ENCODE peak calls at places on chromosome 11, in five cellular contexts. One of them, this sample, is unnamed.

GRCh38 chr11:88827018-88827676 is 238.6 kb downstream of the GRM5 start:
- DNase-seq in CD8-positive, alpha-beta T cell: no peak
- DNase-seq in transverse colon: no peak
- DNase-seq in CD4-positive, alpha-beta memory T cell: no peak
- DNase-seq in brain microvascular endothelial cell: no peak
- DNase-seq in this sample: no peak

GRCh38 chr11:45319077-45319476 is 32.9 kb upstream of the SYT13 start:
- DNase-seq in CD8-positive, alpha-beta T cell: no peak
- DNase-seq in transverse colon: no peak
- DNase-seq in CD4-positive, alpha-beta memory T cell: no peak
- DNase-seq in brain microvascular endothelial cell: no peak
- DNase-seq in this sample: no peak

GRCh38 chr11:70381872-70382842 is 16.2 kb upstream of the CTTN start:
- DNase-seq in CD8-positive, alpha-beta T cell: no peak
- DNase-seq in transverse colon: no peak
- DNase-seq in CD4-positive, alpha-beta memory T cell: no peak
- DNase-seq in brain microvascular endothelial cell: peak
- DNase-seq in this sample: no peak

GRCh38 chr11:130042093-130042591 is 27.6 kb upstream of the APLP2 start:
- DNase-seq in CD8-positive, alpha-beta T cell: no peak
- DNase-seq in transverse colon: no peak
- DNase-seq in CD4-positive, alpha-beta memory T cell: no peak
- DNase-seq in brain microvascular endothelial cell: peak
- DNase-seq in this sample: no peak

GRCh38 chr11:2777871-2778629 is 78.3 kb upstream of the KCNQ1OT1 start:
- DNase-seq in CD8-positive, alpha-beta T cell: peak
- DNase-seq in transverse colon: no peak
- DNase-seq in CD4-positive, alpha-beta memory T cell: no peak
- DNase-seq in brain microvascular endothelial cell: no peak
- DNase-seq in this sample: peak

GRCh38 chr11:108593910-108594434 is 404 bp upstream of the EXPH5 start:
- DNase-seq in CD8-positive, alpha-beta T cell: no peak
- DNase-seq in transverse colon: no peak
- DNase-seq in CD4-positive, alpha-beta memory T cell: no peak
- DNase-seq in brain microvascular endothelial cell: no peak
- DNase-seq in this sample: no peak

GRCh38 chr11:86743223-86744118 is 56.9 kb upstream of the PRSS23 start:
- DNase-seq in CD8-positive, alpha-beta T cell: no peak
- DNase-seq in transverse colon: peak
- DNase-seq in CD4-positive, alpha-beta memory T cell: no peak
- DNase-seq in brain microvascular endothelial cell: peak
- DNase-seq in this sample: no peak

GRCh38 chr11:2694995-2695939 is 4.5 kb downstream of the KCNQ1OT1 start:
- DNase-seq in CD8-positive, alpha-beta T cell: no peak
- DNase-seq in transverse colon: no peak
- DNase-seq in CD4-positive, alpha-beta memory T cell: no peak
- DNase-seq in brain microvascular endothelial cell: no peak
- DNase-seq in this sample: no peak

GRCh38 chr11:83661491-83662350 is 375.6 kb upstream of the CCDC90B start:
- DNase-seq in CD8-positive, alpha-beta T cell: no peak
- DNase-seq in transverse colon: no peak
- DNase-seq in CD4-positive, alpha-beta memory T cell: no peak
- DNase-seq in brain microvascular endothelial cell: no peak
- DNase-seq in this sample: no peak

GRCh38 chr11:71206186-71206585 is 46.2 kb downstream of the SHANK2 start:
- DNase-seq in CD8-positive, alpha-beta T cell: no peak
- DNase-seq in transverse colon: peak
- DNase-seq in CD4-positive, alpha-beta memory T cell: no peak
- DNase-seq in brain microvascular endothelial cell: no peak
- DNase-seq in this sample: no peak

GRCh38 chr11:2375964-2376551 is 1.1 kb upstream of the CD81 start:
- DNase-seq in CD8-positive, alpha-beta T cell: no peak
- DNase-seq in transverse colon: no peak
- DNase-seq in CD4-positive, alpha-beta memory T cell: no peak
- DNase-seq in brain microvascular endothelial cell: no peak
- DNase-seq in this sample: no peak

GRCh38 chr11:120399312-120399711 is 63.1 kb downstream of the ARHGEF12 start:
- DNase-seq in CD8-positive, alpha-beta T cell: no peak
- DNase-seq in transverse colon: no peak
- DNase-seq in CD4-positive, alpha-beta memory T cell: no peak
- DNase-seq in brain microvascular endothelial cell: no peak
- DNase-seq in this sample: no peak
- H3K27ac ChIP-seq in CD8-positive, alpha-beta T cell: no peak
- H3K27ac ChIP-seq in transverse colon: no peak
- H3K27ac ChIP-seq in CD4-positive, alpha-beta memory T cell: no peak
- H3K27ac ChIP-seq in brain microvascular endothelial cell: no peak
- H3K27ac ChIP-seq in this sample: no peak

GRCh38 chr11:44036811-44037657 is 10.7 kb upstream of the ACCSL start:
- DNase-seq in CD8-positive, alpha-beta T cell: no peak
- DNase-seq in transverse colon: peak
- DNase-seq in CD4-positive, alpha-beta memory T cell: peak
- DNase-seq in brain microvascular endothelial cell: peak
- DNase-seq in this sample: peak
- H3K27ac ChIP-seq in CD8-positive, alpha-beta T cell: no peak
- H3K27ac ChIP-seq in transverse colon: no peak
- H3K27ac ChIP-seq in CD4-positive, alpha-beta memory T cell: no peak
- H3K27ac ChIP-seq in brain microvascular endothelial cell: no peak
- H3K27ac ChIP-seq in this sample: no peak

GRCh38 chr11:35608502-35608901 is 9.8 kb upstream of the FJX1 start:
- DNase-seq in CD8-positive, alpha-beta T cell: no peak
- DNase-seq in transverse colon: no peak
- DNase-seq in CD4-positive, alpha-beta memory T cell: no peak
- DNase-seq in brain microvascular endothelial cell: no peak
- DNase-seq in this sample: no peak
- H3K27ac ChIP-seq in CD8-positive, alpha-beta T cell: no peak
- H3K27ac ChIP-seq in transverse colon: no peak
- H3K27ac ChIP-seq in CD4-positive, alpha-beta memory T cell: no peak
- H3K27ac ChIP-seq in brain microvascular endothelial cell: no peak
- H3K27ac ChIP-seq in this sample: no peak

DNA sequence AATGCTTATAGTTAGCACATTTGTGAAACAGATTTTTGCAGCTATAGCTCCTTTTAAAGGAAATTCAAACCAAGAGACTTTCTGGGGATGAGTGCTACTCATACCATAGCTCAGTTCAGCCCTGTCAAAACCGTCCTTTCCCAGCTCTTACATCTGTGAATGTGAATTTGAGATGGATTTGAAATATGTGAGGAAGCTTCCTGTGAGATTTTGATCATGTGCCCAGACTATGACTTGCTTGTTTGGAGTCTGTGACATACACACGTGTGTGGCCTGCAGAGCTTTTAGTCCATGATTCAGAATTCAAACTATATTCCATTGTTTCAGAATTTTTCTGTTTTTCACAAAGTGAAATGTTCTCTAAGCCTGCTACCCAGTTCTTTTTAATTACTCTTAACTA is 4.4 kb upstream of the MMP1 start:
- DNase-seq in CD8-positive, alpha-beta T cell: no peak
- DNase-seq in transverse colon: no peak
- DNase-seq in CD4-positive, alpha-beta memory T cell: no peak
- DNase-seq in brain microvascular endothelial cell: peak
- DNase-seq in this sample: no peak
- H3K27ac ChIP-seq in CD8-positive, alpha-beta T cell: no peak
- H3K27ac ChIP-seq in transverse colon: no peak
- H3K27ac ChIP-seq in CD4-positive, alpha-beta memory T cell: no peak
- H3K27ac ChIP-seq in brain microvascular endothelial cell: peak
- H3K27ac ChIP-seq in this sample: no peak

GRCh38 chr11:113104390-113105251 is 143.4 kb downstream of the NCAM1 start:
- DNase-seq in CD8-positive, alpha-beta T cell: no peak
- DNase-seq in transverse colon: no peak
- DNase-seq in CD4-positive, alpha-beta memory T cell: no peak
- DNase-seq in brain microvascular endothelial cell: no peak
- DNase-seq in this sample: no peak
- H3K27ac ChIP-seq in CD8-positive, alpha-beta T cell: no peak
- H3K27ac ChIP-seq in transverse colon: no peak
- H3K27ac ChIP-seq in CD4-positive, alpha-beta memory T cell: no peak
- H3K27ac ChIP-seq in brain microvascular endothelial cell: no peak
- H3K27ac ChIP-seq in this sample: no peak

GRCh38 chr11:36282926-36283325 is 6.3 kb downstream of the COMMD9 start:
- DNase-seq in CD8-positive, alpha-beta T cell: no peak
- DNase-seq in transverse colon: no peak
- DNase-seq in CD4-positive, alpha-beta memory T cell: no peak
- DNase-seq in brain microvascular endothelial cell: no peak
- DNase-seq in this sample: no peak

GRCh38 chr11:36289226-36289852 is at the start of gene COMMD9:
- DNase-seq in CD8-positive, alpha-beta T cell: peak
- DNase-seq in transverse colon: peak
- DNase-seq in CD4-positive, alpha-beta memory T cell: peak
- DNase-seq in brain microvascular endothelial cell: peak
- DNase-seq in this sample: peak

GRCh38 chr11:36292311-36292722 is 3.1 kb upstream of the COMMD9 start:
- DNase-seq in CD8-positive, alpha-beta T cell: no peak
- DNase-seq in transverse colon: no peak
- DNase-seq in CD4-positive, alpha-beta memory T cell: peak
- DNase-seq in brain microvascular endothelial cell: no peak
- DNase-seq in this sample: peak

GRCh38 chr11:36288442-36289225 is 590 bp downstream of the COMMD9 start:
- DNase-seq in CD8-positive, alpha-beta T cell: no peak
- DNase-seq in transverse colon: no peak
- DNase-seq in CD4-positive, alpha-beta memory T cell: peak
- DNase-seq in brain microvascular endothelial cell: no peak
- DNase-seq in this sample: no peak
- H3K27ac ChIP-seq in CD8-positive, alpha-beta T cell: peak
- H3K27ac ChIP-seq in transverse colon: peak
- H3K27ac ChIP-seq in CD4-positive, alpha-beta memory T cell: peak
- H3K27ac ChIP-seq in brain microvascular endothelial cell: peak
- H3K27ac ChIP-seq in this sample: no peak

GRCh38 chr11:18392434-18393321 is 1.7 kb upstream of the LDHA start:
- DNase-seq in CD8-positive, alpha-beta T cell: no peak
- DNase-seq in transverse colon: no peak
- DNase-seq in CD4-positive, alpha-beta memory T cell: no peak
- DNase-seq in brain microvascular endothelial cell: no peak
- DNase-seq in this sample: peak
- H3K27ac ChIP-seq in CD8-positive, alpha-beta T cell: no peak
- H3K27ac ChIP-seq in transverse colon: no peak
- H3K27ac ChIP-seq in CD4-positive, alpha-beta memory T cell: no peak
- H3K27ac ChIP-seq in brain microvascular endothelial cell: no peak
- H3K27ac ChIP-seq in this sample: peak

DNA sequence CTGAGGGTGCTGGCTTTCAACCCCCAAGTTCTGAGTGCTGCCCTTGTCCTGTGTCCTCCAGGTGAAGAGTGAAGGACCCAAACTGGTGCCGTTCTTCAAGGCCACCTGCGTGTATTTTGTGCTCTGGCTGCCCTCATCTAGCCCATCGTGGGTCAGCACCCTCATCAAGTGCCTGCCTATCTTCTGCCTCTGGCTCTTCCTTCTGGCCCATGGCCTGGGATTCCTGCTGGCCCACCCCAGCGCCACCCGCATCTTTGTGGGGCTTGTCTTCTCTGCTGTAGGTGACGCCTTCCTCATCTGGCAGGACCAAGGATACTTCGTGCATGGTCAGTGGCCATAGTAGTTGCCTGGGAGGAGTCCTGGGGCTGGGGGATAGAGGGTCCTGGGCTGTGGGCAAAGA is 2.3 kb downstream of the TMEM86A start:
- DNase-seq in CD8-positive, alpha-beta T cell: no peak
- DNase-seq in transverse colon: no peak
- DNase-seq in CD4-positive, alpha-beta memory T cell: no peak
- DNase-seq in brain microvascular endothelial cell: no peak
- DNase-seq in this sample: no peak
- H3K27ac ChIP-seq in CD8-positive, alpha-beta T cell: no peak
- H3K27ac ChIP-seq in transverse colon: no peak
- H3K27ac ChIP-seq in CD4-positive, alpha-beta memory T cell: no peak
- H3K27ac ChIP-seq in brain microvascular endothelial cell: no peak
- H3K27ac ChIP-seq in this sample: no peak

GRCh38 chr11:72719551-72719950 is 32.7 kb downstream of the ARAP1 start:
- DNase-seq in CD8-positive, alpha-beta T cell: no peak
- DNase-seq in transverse colon: no peak
- DNase-seq in CD4-positive, alpha-beta memory T cell: no peak
- DNase-seq in brain microvascular endothelial cell: no peak
- DNase-seq in this sample: peak
- H3K27ac ChIP-seq in CD8-positive, alpha-beta T cell: peak
- H3K27ac ChIP-seq in transverse colon: peak
- H3K27ac ChIP-seq in CD4-positive, alpha-beta memory T cell: peak
- H3K27ac ChIP-seq in brain microvascular endothelial cell: no peak
- H3K27ac ChIP-seq in this sample: peak

DNA sequence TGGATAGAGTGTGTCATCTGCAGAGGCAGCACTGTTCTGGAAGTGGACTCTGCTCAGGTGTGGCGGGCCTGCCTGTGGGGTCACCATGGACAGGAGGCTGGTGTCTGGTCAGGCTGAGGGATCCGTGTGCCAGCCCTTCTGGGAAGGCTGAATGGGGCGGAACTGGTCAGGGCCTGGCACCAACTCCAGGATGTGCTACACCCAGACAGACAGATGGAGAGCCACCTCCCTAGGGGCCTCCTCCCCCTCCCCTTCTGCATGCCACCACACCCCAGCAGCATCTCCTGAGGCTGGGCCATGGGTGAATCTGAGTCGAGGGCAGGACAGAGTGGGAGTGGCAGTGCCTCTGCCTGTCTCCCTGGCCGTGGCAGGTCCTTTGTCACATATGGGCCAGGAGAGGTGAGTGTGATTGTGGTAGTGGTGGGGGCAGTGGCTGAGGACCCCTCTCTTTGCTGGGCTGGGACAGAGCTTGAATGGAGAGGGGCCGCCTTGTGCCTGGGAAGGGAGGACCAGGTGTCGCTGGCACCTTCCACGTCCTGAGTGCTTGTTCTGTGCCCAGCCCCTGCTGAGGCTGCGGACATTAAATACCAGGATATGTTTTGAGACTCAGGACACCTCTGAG is 29.1 kb downstream of the ST3GAL4 start:
- DNase-seq in CD8-positive, alpha-beta T cell: no peak
- DNase-seq in transverse colon: peak
- DNase-seq in CD4-positive, alpha-beta memory T cell: no peak
- DNase-seq in brain microvascular endothelial cell: no peak
- DNase-seq in this sample: no peak
- H3K27ac ChIP-seq in CD8-positive, alpha-beta T cell: no peak
- H3K27ac ChIP-seq in transverse colon: no peak
- H3K27ac ChIP-seq in CD4-positive, alpha-beta memory T cell: no peak
- H3K27ac ChIP-seq in brain microvascular endothelial cell: no peak
- H3K27ac ChIP-seq in this sample: no peak